ENCODE peak calls at places on chromosomes 3 and 15, in five cellular contexts. X is bronchial epithelial cell, R is tibial artery, I is kidney epithelial cell, M is cardiac fibroblast. V is an unnamed sample.
A peak's percentile ranks its signal among the peaks of the same experiment; 100 is the strongest.

GRCh38 chr3:113166719-113167492 is 44.5 kb upstream of the BOC start:
- DNase-seq in X (no peak), R (peak; percentile 50), I (no peak), M (peak; percentile 73), V (no peak)

GRCh38 chr15:70160267-70160666 is 62.5 kb upstream of the TLE3 start:
- DNase-seq in X (peak; percentile 50), R (no peak), I (no peak), M (peak; percentile 61), V (no peak)

GRCh38 chr3:167166594-167167253 is 213.4 kb downstream of the ZBBX start:
- DNase-seq in X (no peak), R (no peak), I (no peak), M (no peak), V (no peak)

GRCh38 chr3:14424711-14425573 is 22.5 kb downstream of the SLC6A6 start:
- DNase-seq in X (no peak), R (no peak), I (no peak), M (no peak), V (no peak)

GRCh38 chr15:99984491-99985243 is 251.4 kb upstream of the LYSMD4 start:
- DNase-seq in X (no peak), R (no peak), I (no peak), M (no peak), V (no peak)

GRCh38 chr15:87851497-87851896 is 405.0 kb downstream of the NTRK3 start:
- DNase-seq in X (no peak), R (no peak), I (no peak), M (no peak), V (no peak)

GRCh38 chr15:83734487-83734886 is 80.6 kb downstream of the ADAMTSL3 start:
- DNase-seq in X (peak; percentile 77), R (no peak), I (no peak), M (peak; percentile 18), V (peak; percentile 79)

GRCh38 chr15:42108189-42108588 is 13.8 kb upstream of the PLA2G4D start:
- DNase-seq in X (peak; percentile 35), R (no peak), I (no peak), M (no peak), V (no peak)

GRCh38 chr3:12750223-12750622 is 8.8 kb downstream of the TMEM40 start:
- DNase-seq in X (peak; percentile 69), R (no peak), I (peak; percentile 56), M (peak; percentile 84), V (peak; percentile 52)

GRCh38 chr15:68637755-68638405 is 59.1 kb downstream of the CORO2B start:
- DNase-seq in X (no peak), R (peak; percentile 66), I (no peak), M (peak; percentile 90), V (no peak)

GRCh38 chr3:158166223-158166622 is 56.3 kb downstream of the RSRC1 start:
- DNase-seq in X (no peak), R (no peak), I (no peak), M (no peak), V (no peak)

GRCh38 chr3:69941439-69942176 is 57.9 kb upstream of the SAMMSON start:
- DNase-seq in X (peak; percentile 3), R (no peak), I (peak; percentile 63), M (no peak), V (no peak)

GRCh38 chr15:67506775-67507747 is 13.9 kb upstream of the C15orf61 start:
- DNase-seq in X (no peak), R (no peak), I (no peak), M (peak; percentile 72), V (no peak)

GRCh38 chr3:53175613-53176537 is 14.9 kb downstream of the PRKCD start:
- DNase-seq in X (no peak), R (no peak), I (no peak), M (no peak), V (no peak)

GRCh38 chr3:56894912-56895431 is 93.2 kb upstream of the ARHGEF3 start:
- DNase-seq in X (no peak), R (no peak), I (no peak), M (peak; percentile 78), V (no peak)

GRCh38 chr3:124992041-124992440 is 57.5 kb upstream of the MUC13 start:
- DNase-seq in X (no peak), R (no peak), I (no peak), M (no peak), V (no peak)

GRCh38 chr3:114877378-114878118 is 269.5 kb downstream of the ZBTB20 start:
- DNase-seq in X (no peak), R (no peak), I (no peak), M (no peak), V (no peak)

GRCh38 chr3:43001094-43001553 is 22.0 kb downstream of the GASK1A start:
- DNase-seq in X (peak; percentile 8), R (peak; percentile 94), I (no peak), M (peak; percentile 99), V (no peak)

GRCh38 chr3:69774029-69774428 is 34.8 kb downstream of the MITF start:
- DNase-seq in X (peak; percentile 37), R (peak; percentile 70), I (no peak), M (peak; percentile 18), V (no peak)

GRCh38 chr15:55770261-55770660 is 27.3 kb upstream of the PRTG start:
- DNase-seq in X (no peak), R (no peak), I (no peak), M (peak; percentile 37), V (no peak)

GRCh38 chr15:78206326-78207109 is 27.8 kb downstream of the ACSBG1 start:
- DNase-seq in X (no peak), R (no peak), I (no peak), M (no peak), V (no peak)

GRCh38 chr3:71514621-71515020 is 68.9 kb downstream of the FOXP1 start:
- DNase-seq in X (peak; percentile 68), R (no peak), I (no peak), M (no peak), V (peak; percentile 45)

GRCh38 chr15:81338422-81339007 is 14.6 kb upstream of the STARD5 start:
- DNase-seq in X (peak; percentile 15), R (peak; percentile 78), I (no peak), M (peak; percentile 87), V (peak; percentile 77)

GRCh38 chr3:128823638-128824037 is 55.8 kb upstream of the ACAD9 start:
- DNase-seq in X (no peak), R (no peak), I (no peak), M (no peak), V (no peak)

GRCh38 chr3:169759256-169759655 is 5.6 kb downstream of the TERC start:
- DNase-seq in X (peak; percentile 95), R (no peak), I (no peak), M (peak; percentile 30), V (peak; percentile 36)

GRCh38 chr3:120274739-120275167 is 10.3 kb downstream of the GPR156 start:
- DNase-seq in X (no peak), R (no peak), I (no peak), M (peak; percentile 34), V (no peak)

GRCh38 chr3:12158387-12159226 is at the start of gene TIMP4:
- DNase-seq in X (peak; percentile 67), R (peak; percentile 39), I (no peak), M (peak; percentile 63), V (peak; percentile 34)

GRCh38 chr15:94041731-94042130 is 189.6 kb upstream of the MCTP2 start:
- DNase-seq in X (no peak), R (no peak), I (no peak), M (no peak), V (no peak)

GRCh38 chr15:84009616-84010015 is 226.0 kb upstream of the GOLGA6L4 start:
- DNase-seq in X (no peak), R (peak; percentile 31), I (no peak), M (no peak), V (no peak)

DNA sequence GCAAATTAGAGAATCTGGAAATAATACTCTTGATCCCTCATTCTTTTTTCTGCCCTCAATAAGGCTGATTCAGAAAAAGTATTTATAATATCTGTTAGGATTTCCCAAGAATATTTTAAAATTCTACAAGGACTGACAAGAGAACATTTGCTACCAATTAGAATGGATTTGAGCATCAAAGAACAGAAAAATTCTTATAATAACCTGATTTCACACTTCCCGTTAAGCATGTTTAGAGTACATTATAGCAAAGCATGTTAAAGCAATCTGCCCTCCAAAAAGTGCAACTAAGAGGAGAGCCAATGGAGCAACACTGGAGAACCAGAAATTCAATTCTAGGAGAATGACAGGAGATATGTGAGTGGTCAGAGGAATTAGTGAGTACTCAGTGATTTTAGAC is 57.2 kb downstream of the THBS1 start:
- DNase-seq in X (no peak), R (no peak), I (no peak), M (no peak), V (no peak)
- TF ChIP-seq CTCF in X (no peak), R (no peak), I (no peak), M (no peak), V (no peak)

GRCh38 chr15:89243691-89244511 is at the start of gene FANCI:
- DNase-seq in X (peak; percentile 87), R (peak; percentile 95), I (peak; percentile 74), M (peak; percentile 96), V (peak; percentile 97)
- TF ChIP-seq CTCF in X (peak; percentile 63), R (peak; percentile 41), I (peak; percentile 59), M (peak; percentile 38), V (peak; percentile 79)

GRCh38 chr15:53978248-53978906 is at the start of gene UNC13C:
- DNase-seq in X (peak; percentile 3), R (peak; percentile 26), I (no peak), M (no peak), V (no peak)

GRCh38 chr15:53974813-53975212 is 3.4 kb upstream of the UNC13C start:
- DNase-seq in X (no peak), R (no peak), I (no peak), M (no peak), V (no peak)

GRCh38 chr15:53974121-53974520 is 4.1 kb upstream of the UNC13C start:
- DNase-seq in X (no peak), R (no peak), I (no peak), M (no peak), V (no peak)

GRCh38 chr15:53979051-53979788 is 979 bp downstream of the UNC13C start:
- DNase-seq in X (no peak), R (no peak), I (no peak), M (no peak), V (no peak)

GRCh38 chr15:53976844-53977392 is 1.3 kb upstream of the UNC13C start:
- DNase-seq in X (peak; percentile 7), R (peak; percentile 25), I (peak; percentile 25), M (no peak), V (peak; percentile 17)
- TF ChIP-seq CTCF in X (peak; percentile 34), R (peak; percentile 77), I (peak; percentile 73), M (no peak), V (no peak)

GRCh38 chr15:76341366-76342045 is 4.9 kb downstream of the ISL2 start:
- DNase-seq in X (no peak), R (no peak), I (no peak), M (no peak), V (no peak)
- TF ChIP-seq CTCF in X (no peak), R (no peak), I (no peak), M (no peak), V (no peak)

GRCh38 chr15:75731248-75732100 is 18.8 kb upstream of the CSPG4 start:
- DNase-seq in X (no peak), R (peak; percentile 31), I (no peak), M (peak; percentile 71), V (no peak)
- TF ChIP-seq CTCF in X (no peak), R (no peak), I (peak; percentile 8), M (no peak), V (no peak)

GRCh38 chr3:46717447-46718231 is at the start of gene PRSS50:
- DNase-seq in X (no peak), R (no peak), I (no peak), M (no peak), V (no peak)
- TF ChIP-seq CTCF in X (peak; percentile 35), R (no peak), I (peak; percentile 58), M (no peak), V (peak; percentile 16)

V was measured in RWPE1.